ENCODE peak calls at places on chromosomes 6 and 20, in seven cellular contexts. V is activated naive CD4-positive, alpha-beta T cell treated with anti-CD3 and anti-CD28 coated beads for 36 hours; L is dermis microvascular lymphatic vessel endothelial cell; T is adipocyte; P is OCI-M1; Z is left kidney; R is pancreas. Q is an unnamed sample.
A peak's percentile ranks its signal among the peaks of the same experiment; 100 is the strongest.

GRCh38 chr20:62802026-62802712 is 2.5 kb upstream of the OGFR start:
- DNase-seq in T (no peak), L (no peak), V (no peak), Z (peak; percentile 37), P (no peak), R (no peak), Q (no peak)

GRCh38 chr6:37168809-37169457 is 1.0 kb upstream of the PIM1 start:
- DNase-seq in V (peak; percentile 76), T (peak; percentile 88), Z (no peak), P (peak; percentile 85), L (peak; percentile 80), R (peak; percentile 26), Q (no peak)

GRCh38 chr6:35600659-35601125 is 88.0 kb upstream of the TULP1 start:
- DNase-seq in L (peak; percentile 70), Z (peak; percentile 31), V (no peak), P (no peak), T (peak; percentile 16), R (no peak), Q (no peak)

GRCh38 chr6:27268803-27269202 is 21.3 kb downstream of the PRSS16 start:
- DNase-seq in V (no peak), L (no peak), P (no peak), T (no peak), R (no peak), Z (no peak), Q (no peak)

GRCh38 chr6:165181951-165182414 is 127.4 kb downstream of the C6orf118 start:
- DNase-seq in T (no peak), R (no peak), Z (no peak), P (peak; percentile 51), V (no peak), L (peak; percentile 69), Q (no peak)

GRCh38 chr20:54295686-54296085 is 87.8 kb downstream of the PFDN4 start:
- DNase-seq in Z (no peak), L (no peak), R (no peak), P (no peak), V (no peak), T (no peak), Q (no peak)

GRCh38 chr6:109024784-109025183 is 69.9 kb downstream of the SESN1 start:
- DNase-seq in T (no peak), V (no peak), R (no peak), Z (no peak), P (no peak), L (no peak), Q (no peak)

GRCh38 chr6:45661667-45662066 is 283.9 kb upstream of the SUPT3H start:
- DNase-seq in R (no peak), V (no peak), T (peak; percentile 45), L (no peak), P (no peak), Z (peak; percentile 61), Q (no peak)

GRCh38 chr6:23031986-23032385 is 462.6 kb downstream of the HDGFL1 start:
- DNase-seq in R (no peak), V (no peak), L (no peak), P (peak; percentile 26), Z (no peak), T (peak; percentile 42), Q (no peak)

GRCh38 chr6:63783096-63783495 is 147.5 kb downstream of the PHF3 start:
- DNase-seq in P (no peak), T (no peak), L (no peak), R (no peak), V (no peak), Z (no peak), Q (no peak)

GRCh38 chr6:151078655-151079054 is 161.1 kb upstream of the AKAP12 start:
- DNase-seq in P (no peak), R (no peak), Z (no peak), L (no peak), T (no peak), V (no peak), Q (no peak)

GRCh38 chr20:23166563-23166962 is 80.4 kb upstream of the CD93 start:
- DNase-seq in L (no peak), V (no peak), R (no peak), Z (no peak), P (no peak), T (no peak), Q (no peak)

GRCh38 chr20:59518881-59519706 is 85.2 kb upstream of the PHACTR3 start:
- DNase-seq in T (peak; percentile 77), P (peak; percentile 69), L (peak; percentile 60), V (peak; percentile 33), Z (peak; percentile 85), R (no peak), Q (no peak)

GRCh38 chr6:123276439-123277045 is 280.5 kb downstream of the CLVS2 start:
- DNase-seq in V (no peak), P (peak; percentile 89), Z (no peak), R (no peak), T (no peak), L (no peak), Q (no peak)

GRCh38 chr20:53606364-53606985 is 12.8 kb upstream of the ZNF217 start:
- DNase-seq in P (no peak), L (peak; percentile 82), V (no peak), T (peak; percentile 44), Z (no peak), R (peak; percentile 13), Q (no peak)

GRCh38 chr6:31652925-31653724 is 664 bp upstream of the BAG6 start:
- DNase-seq in R (peak; percentile 89), T (peak; percentile 96), Z (peak; percentile 97), L (peak; percentile 93), P (no peak), V (peak; percentile 92), Q (peak; percentile 85)

GRCh38 chr20:50523552-50524167 is 13.5 kb downstream of the PTPN1 start:
- DNase-seq in V (no peak), P (peak; percentile 59), T (no peak), R (no peak), L (no peak), Z (no peak), Q (no peak)

GRCh38 chr20:51696304-51697118 is 71.7 kb downstream of the ATP9A start:
- DNase-seq in R (no peak), P (no peak), Z (peak; percentile 39), V (no peak), T (peak; percentile 52), L (peak; percentile 45), Q (no peak)

GRCh38 chr6:136466789-136467585 is 83.2 kb downstream of the MAP7 start:
- DNase-seq in P (no peak), R (no peak), T (no peak), V (no peak), L (no peak), Z (peak; percentile 76), Q (no peak)

GRCh38 chr6:138443979-138444378 is 40.0 kb downstream of the HEBP2 start:
- DNase-seq in V (no peak), L (no peak), T (no peak), P (no peak), R (no peak), Z (no peak), Q (no peak)

Q was measured in lung.